ENCODE peak calls at places on chromosomes 2 and 18, in ten cellular contexts. R is upper lobe of right lung; D is stimulated activated CD8-positive, alpha-beta memory T cell treated with anti-CD3 and anti-CD28 coated beads, Interleukin-4, amount 100 ng/mL, for 1 hour; E is activated CD4-positive, alpha-beta T cell treated with anti-CD3 and anti-CD28 coated beads for 4 hours; M is lower leg skin; F is B cell; O is Peyer's patch; L is stimulated activated naive B cell treated with anti-CD40 and anti-IgM and Interleukin-4, amounts not matched to agents 10 μg/mL and 1 μg/mL and 100 μg/mL, for 72 hours; N is COLO829; W is naive thymus-derived CD4-positive, alpha-beta T cell. H is an unnamed sample.

GRCh38 chr2:145931836-145932352 is 1412.0 kb upstream of the ZEB2 start:
- DNase-seq in R (no peak), D (no peak), E (no peak), M (no peak), F (no peak), O (no peak), L (no peak), N (peak), W (no peak), H (no peak)

GRCh38 chr2:39913648-39914456 is 134.8 kb upstream of the THUMPD2 start:
- DNase-seq in R (no peak), D (no peak), E (no peak), M (no peak), F (no peak), O (no peak), L (no peak), N (peak), W (no peak), H (peak)

GRCh38 chr2:238771193-238771592 is 76.7 kb upstream of the TWIST2 start:
- DNase-seq in R (no peak), D (no peak), E (no peak), M (no peak), F (no peak), O (no peak), L (no peak), N (peak), W (no peak), H (no peak)

GRCh38 chr2:136135924-136136906 is 18.3 kb upstream of the CXCR4 start:
- DNase-seq in R (no peak), D (peak), E (peak), M (no peak), F (peak), O (peak), L (peak), N (no peak), W (peak), H (no peak)

GRCh38 chr2:53530126-53530525 is 237.5 kb upstream of the CHAC2 start:
- DNase-seq in R (no peak), D (no peak), E (no peak), M (no peak), F (no peak), O (no peak), L (no peak), N (peak), W (no peak), H (no peak)

GRCh38 chr2:149063177-149063576 is 24.7 kb downstream of the LYPD6B start:
- DNase-seq in R (no peak), D (no peak), E (no peak), M (no peak), F (no peak), O (no peak), L (no peak), N (no peak), W (no peak), H (no peak)

GRCh38 chr18:59008302-59008974 is 131.2 kb upstream of the SEC11C start:
- DNase-seq in R (no peak), D (no peak), E (no peak), M (no peak), F (no peak), O (no peak), L (no peak), N (no peak), W (no peak), H (peak)

GRCh38 chr2:74548285-74548918 is 5.3 kb downstream of the LOXL3 start:
- DNase-seq in R (no peak), D (no peak), E (no peak), M (no peak), F (no peak), O (no peak), L (no peak), N (peak), W (no peak), H (no peak)

GRCh38 chr2:4976407-4976806 is 715.8 kb upstream of the SOX11 start:
- DNase-seq in R (no peak), D (no peak), E (no peak), M (no peak), F (no peak), O (no peak), L (no peak), N (no peak), W (no peak), H (no peak)

GRCh38 chr2:158755738-158756137 is 39.4 kb upstream of the DAPL1 start:
- DNase-seq in R (no peak), D (no peak), E (no peak), M (no peak), F (no peak), O (no peak), L (no peak), N (no peak), W (no peak), H (no peak)

GRCh38 chr2:217261452-217261851 is 401.6 kb upstream of the TNP1 start:
- DNase-seq in R (no peak), D (no peak), E (no peak), M (no peak), F (no peak), O (no peak), L (no peak), N (peak), W (no peak), H (no peak)

GRCh38 chr18:48930926-48931325 is 19.8 kb downstream of the SMAD7 start:
- DNase-seq in R (no peak), D (no peak), E (no peak), M (no peak), F (no peak), O (no peak), L (no peak), N (no peak), W (no peak), H (no peak)

GRCh38 chr18:62526098-62527025 is 3.5 kb downstream of the ZCCHC2 start:
- DNase-seq in R (peak), D (peak), E (peak), M (peak), F (peak), O (peak), L (peak), N (peak), W (peak), H (peak)

GRCh38 chr2:45390433-45390832 is 220.6 kb downstream of the SRBD1 start:
- DNase-seq in R (no peak), D (no peak), E (no peak), M (no peak), F (no peak), O (no peak), L (no peak), N (peak), W (no peak), H (no peak)

GRCh38 chr18:62976227-62976626 is 260.9 kb downstream of the PHLPP1 start:
- DNase-seq in R (no peak), D (no peak), E (no peak), M (no peak), F (no peak), O (no peak), L (no peak), N (no peak), W (no peak), H (no peak)

GRCh38 chr2:104431701-104432121 is 422.2 kb upstream of the POU3F3 start:
- DNase-seq in R (no peak), D (no peak), E (no peak), M (no peak), F (no peak), O (no peak), L (no peak), N (no peak), W (no peak), H (no peak)

GRCh38 chr2:181776336-181776735 is 96.0 kb upstream of the NEUROD1 start:
- DNase-seq in R (no peak), D (no peak), E (no peak), M (no peak), F (no peak), O (no peak), L (no peak), N (no peak), W (no peak), H (no peak)

GRCh38 chr18:9766076-9766481 is 58.0 kb downstream of the RAB31 start:
- DNase-seq in R (no peak), D (no peak), E (no peak), M (no peak), F (no peak), O (no peak), L (no peak), N (no peak), W (no peak), H (no peak)

GRCh38 chr18:28831908-28832307 is 655.0 kb upstream of the CDH2 start:
- DNase-seq in R (no peak), D (no peak), E (no peak), M (no peak), F (no peak), O (no peak), L (no peak), N (no peak), W (no peak), H (no peak)